ENCODE peak calls at places on chromosomes 6 and 20, in seven cellular contexts. Q, H, B, X, R, G and L are unnamed samples.

GRCh38 chr6:160974304-160974771 is 17.2 kb upstream of the MAP3K4 start:
- DNase-seq in X (peak), H (no peak), G (no peak), Q (peak), B (no peak), R (no peak), L (peak)

GRCh38 chr6:28134015-28134414 is 7.7 kb upstream of the ZKSCAN8 start:
- DNase-seq in Q (peak), G (no peak), H (no peak), B (no peak), R (no peak), X (peak), L (peak)

GRCh38 chr6:38443341-38443740 is 196.4 kb downstream of the BTBD9 start:
- DNase-seq in Q (no peak), X (no peak), R (no peak), H (no peak), G (no peak), B (no peak), L (peak)

GRCh38 chr20:36454664-36455427 is 86.5 kb upstream of the MYL9 start:
- DNase-seq in Q (no peak), G (no peak), R (no peak), H (no peak), B (no peak), X (no peak), L (no peak)

GRCh38 chr20:45946149-45946970 is 11.9 kb downstream of the PCIF1 start:
- DNase-seq in X (peak), R (no peak), G (no peak), H (no peak), B (no peak), Q (peak), L (peak)

GRCh38 chr6:111050265-111051023 is 36.9 kb upstream of the SLC16A10 start:
- DNase-seq in Q (no peak), H (no peak), R (no peak), B (no peak), G (no peak), X (no peak), L (no peak)

GRCh38 chr20:46463852-46464251 is 49.5 kb downstream of the ZNF334 start:
- DNase-seq in H (no peak), Q (no peak), B (no peak), R (no peak), G (no peak), X (no peak), L (no peak)

GRCh38 chr6:161654209-161654608 is 380.3 kb upstream of the AGPAT4 start:
- DNase-seq in R (no peak), X (no peak), G (no peak), Q (no peak), H (no peak), B (no peak), L (no peak)

GRCh38 chr6:111759836-111760785 is 113.1 kb downstream of the FYN start:
- DNase-seq in H (no peak), Q (peak), B (no peak), G (peak), X (no peak), R (no peak), L (peak)

GRCh38 chr6:63899550-63899949 is 263.9 kb downstream of the PHF3 start:
- DNase-seq in R (no peak), H (no peak), B (no peak), G (no peak), X (peak), Q (peak), L (peak)

GRCh38 chr20:51541189-51542032 is 1.1 kb downstream of the NFATC2 start:
- DNase-seq in Q (no peak), B (peak), G (peak), R (peak), X (no peak), H (peak), L (peak)

GRCh38 chr6:160297310-160297709 is 38.7 kb upstream of the SLC22A2 start:
- DNase-seq in R (no peak), Q (no peak), G (no peak), B (no peak), H (no peak), X (no peak), L (no peak)

GRCh38 chr20:1005452-1006027 is 3.4 kb upstream of the RSPO4 start:
- DNase-seq in H (peak), Q (peak), R (no peak), X (peak), G (no peak), B (no peak), L (no peak)

GRCh38 chr6:69019832-69020231 is 384.8 kb downstream of the ADGRB3 start:
- DNase-seq in H (no peak), R (no peak), G (no peak), X (no peak), B (no peak), Q (no peak), L (peak)

GRCh38 chr6:43871284-43871683 is 101.3 kb downstream of the VEGFA start:
- DNase-seq in X (no peak), Q (no peak), G (no peak), H (no peak), R (no peak), B (no peak), L (no peak)